ENCODE peak calls at places on chromosome 15, in four cellular contexts. A, X, C and U are unnamed samples.

GRCh38 chr15:85003593-85004312 is 22.1 kb downstream of the PDE8A start:
- DNase-seq in A (no peak), X (no peak), C (no peak), U (no peak)

GRCh38 chr15:25238126-25238525 is 200.7 kb downstream of the UBE3A start:
- DNase-seq in A (no peak), X (no peak), C (no peak), U (no peak)

GRCh38 chr15:67124911-67125588 is 59.6 kb downstream of the SMAD3 start:
- DNase-seq in A (no peak), X (no peak), C (peak; percentile 51), U (no peak)

GRCh38 chr15:55858661-55859060 is 115.7 kb upstream of the PRTG start:
- DNase-seq in A (no peak), X (no peak), C (no peak), U (no peak)

GRCh38 chr15:51750186-51750585 is 1.2 kb upstream of the TMOD2 start:
- DNase-seq in A (no peak), X (no peak), C (no peak), U (no peak)

GRCh38 chr15:48244923-48245322 is 38.8 kb downstream of the SLC12A1 start:
- DNase-seq in A (no peak), X (no peak), C (no peak), U (no peak)

GRCh38 chr15:64895285-64896065 is 16.2 kb upstream of the ANKDD1A start:
- DNase-seq in A (no peak), X (peak; percentile 77), C (no peak), U (no peak)

GRCh38 chr15:66619152-66619903 is 53.5 kb upstream of the LCTL start:
- DNase-seq in A (peak; percentile 52), X (no peak), C (peak; percentile 74), U (peak; percentile 85)

GRCh38 chr15:63234479-63234878 is 42.9 kb upstream of the APH1B start:
- DNase-seq in A (no peak), X (no peak), C (no peak), U (no peak)

GRCh38 chr15:52257734-52258062 is 37.9 kb downstream of the MYO5C start:
- DNase-seq in A (no peak), X (no peak), C (no peak), U (no peak)

DNA sequence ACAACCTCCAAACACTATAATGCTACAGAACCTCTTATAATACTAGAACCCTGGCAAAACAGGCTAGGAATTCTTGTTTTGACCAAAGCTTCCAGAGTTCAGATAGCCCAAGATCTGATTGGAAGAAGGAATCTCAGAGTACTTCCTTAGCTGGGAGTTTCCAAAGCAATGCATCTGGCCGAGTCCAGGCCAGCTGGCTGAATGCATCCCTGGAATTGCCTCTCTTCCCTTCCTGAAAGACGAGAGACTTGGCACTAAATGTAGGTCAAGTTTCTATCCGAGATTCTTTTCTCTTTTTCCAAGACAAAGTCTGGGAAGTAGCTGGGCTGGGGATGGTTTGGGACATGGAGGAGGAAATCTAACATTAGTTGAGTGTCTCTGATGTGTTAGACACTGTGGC is 68.7 kb upstream of the ADPGK start:
- DNase-seq in A (no peak), X (no peak), C (no peak), U (no peak)
- TF ChIP-seq CREM in A (no peak), X (no peak), C (no peak), U (no peak)

GRCh38 chr15:57057134-57057930 is 138.9 kb downstream of the TCF12 start:
- DNase-seq in A (no peak), X (no peak), C (no peak), U (no peak)

GRCh38 chr15:57061696-57062095 is 143.3 kb downstream of the TCF12 start:
- DNase-seq in A (no peak), X (no peak), C (no peak), U (no peak)

GRCh38 chr15:57061281-57061680 is 142.8 kb downstream of the TCF12 start:
- DNase-seq in A (no peak), X (no peak), C (no peak), U (no peak)

GRCh38 chr15:57064033-57064432 is 145.6 kb downstream of the TCF12 start:
- DNase-seq in A (no peak), X (no peak), C (no peak), U (no peak)

GRCh38 chr15:57060799-57061198 is 142.4 kb downstream of the TCF12 start:
- DNase-seq in A (peak; percentile 75), X (no peak), C (no peak), U (no peak)
- TF ChIP-seq USF2 in A (no peak), X (no peak), C (no peak), U (no peak)

GRCh38 chr15:23370578-23370977 is 16.0 kb downstream of the GOLGA8S start:
- DNase-seq in A (no peak), X (no peak), C (no peak), U (no peak)
- TF ChIP-seq SP1 in A (no peak), X (no peak), C (no peak), U (no peak)

DNA sequence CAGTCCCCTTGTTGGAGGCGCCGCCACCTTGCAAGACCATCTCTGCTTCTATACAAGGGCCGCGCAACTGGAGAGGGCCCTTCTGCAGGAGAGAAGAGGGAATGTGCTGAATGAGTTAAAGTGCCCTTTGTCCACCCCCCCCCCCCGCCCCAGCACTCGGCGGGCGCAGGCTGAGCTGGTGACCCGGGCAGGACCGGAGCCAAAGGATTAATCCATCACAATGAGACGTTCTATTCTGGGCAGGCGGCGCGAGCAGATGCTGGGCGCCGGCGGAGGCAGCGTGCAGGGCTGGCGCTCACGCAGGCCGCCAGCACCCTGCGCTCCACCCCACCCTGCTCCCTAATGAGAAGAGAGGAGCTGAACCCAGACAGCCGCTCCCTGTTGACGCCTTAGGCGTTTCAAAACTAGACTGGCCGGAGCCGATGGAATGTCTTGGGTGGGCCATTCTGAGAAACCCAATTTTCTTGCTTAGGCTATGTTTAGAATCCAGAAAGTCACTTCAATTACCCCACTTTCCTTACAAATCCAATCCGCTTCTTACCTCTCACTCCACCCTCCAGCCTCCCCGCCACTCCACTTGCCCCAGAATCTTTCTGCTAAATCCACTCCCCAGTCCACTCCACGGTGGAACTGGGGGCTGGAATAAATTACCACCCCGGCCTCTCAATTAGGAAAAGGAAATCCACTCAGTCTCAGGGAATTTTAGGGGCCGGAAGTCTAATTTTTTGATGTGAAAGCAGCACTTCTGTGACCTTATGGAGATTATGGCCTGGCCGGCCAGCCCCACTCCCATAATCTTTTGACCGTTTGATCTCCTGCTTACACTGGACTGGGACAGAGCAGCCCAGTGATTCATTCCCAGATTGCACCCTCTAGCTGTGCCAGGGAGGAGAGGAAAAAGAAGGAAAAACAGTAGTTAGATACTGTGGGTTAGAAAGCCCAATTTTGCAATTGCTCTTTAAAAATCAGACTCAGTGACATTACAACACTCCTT is 32.7 kb downstream of the GJD2 start:
- DNase-seq in A (peak; percentile 20), X (no peak), C (no peak), U (peak; percentile 46)
- TF ChIP-seq CREM in A (no peak), X (no peak), C (no peak), U (no peak)

GRCh38 chr15:77710637-77711036 is 77.9 kb upstream of the LINGO1 start:
- DNase-seq in A (no peak), X (no peak), C (no peak), U (no peak)

GRCh38 chr15:77709135-77709886 is 76.6 kb upstream of the LINGO1 start:
- DNase-seq in A (no peak), X (no peak), C (peak; percentile 22), U (no peak)

GRCh38 chr15:77702211-77702957 is 69.7 kb upstream of the LINGO1 start:
- DNase-seq in A (no peak), X (no peak), C (peak; percentile 55), U (peak; percentile 80)

GRCh38 chr15:77710171-77710570 is 77.5 kb upstream of the LINGO1 start:
- DNase-seq in A (no peak), X (no peak), C (no peak), U (no peak)

DNA sequence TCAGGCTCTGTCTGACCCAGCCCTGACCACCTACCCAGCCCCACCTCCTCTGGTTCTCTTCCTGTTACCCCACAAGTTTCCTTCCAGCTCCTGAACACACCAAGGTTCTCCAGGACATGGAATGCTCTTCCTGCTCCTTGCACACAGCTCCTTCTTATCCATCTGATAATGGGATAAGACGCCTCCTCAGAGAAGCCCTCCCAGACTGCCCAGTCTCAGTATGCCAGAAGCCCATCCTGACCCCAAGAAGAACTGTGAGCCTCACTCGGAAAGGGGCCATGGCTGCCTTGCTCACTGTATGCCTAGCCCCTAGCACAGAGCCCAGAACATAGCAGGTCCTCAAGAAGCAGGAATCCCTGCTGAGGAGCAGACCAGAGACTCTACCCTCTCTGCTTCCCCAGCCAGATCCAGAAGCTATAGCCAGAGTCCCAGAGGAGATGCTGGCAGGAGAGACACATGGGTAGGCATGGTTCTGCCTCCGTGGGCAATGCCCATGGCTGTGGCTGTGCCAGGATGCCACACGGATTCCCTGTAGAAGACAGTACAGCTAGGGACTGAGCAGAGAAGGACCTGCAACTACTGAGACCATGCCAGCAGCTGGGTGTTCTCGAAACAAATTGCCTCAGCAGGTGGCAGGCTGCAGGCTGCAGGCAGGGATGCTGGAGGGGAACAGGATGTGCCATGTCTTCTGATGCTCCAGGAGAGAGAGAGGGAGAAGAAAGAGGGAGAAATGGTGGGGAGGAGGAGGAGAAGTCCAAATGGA is 74.0 kb upstream of the LINGO1 start:
- DNase-seq in A (no peak), X (no peak), C (no peak), U (no peak)
- TF ChIP-seq USF2 in A (no peak), X (no peak), C (no peak), U (no peak)

GRCh38 chr15:79025802-79026201 is 64.8 kb downstream of the RASGRF1 start:
- DNase-seq in A (no peak), X (no peak), C (no peak), U (no peak)

GRCh38 chr15:79030470-79030869 is 60.1 kb downstream of the RASGRF1 start:
- DNase-seq in A (no peak), X (no peak), C (no peak), U (no peak)

GRCh38 chr15:79031201-79031600 is 59.4 kb downstream of the RASGRF1 start:
- DNase-seq in A (no peak), X (no peak), C (no peak), U (no peak)

GRCh38 chr15:79027532-79028410 is 62.8 kb downstream of the RASGRF1 start:
- DNase-seq in A (peak; percentile 34), X (no peak), C (no peak), U (no peak)

DNA sequence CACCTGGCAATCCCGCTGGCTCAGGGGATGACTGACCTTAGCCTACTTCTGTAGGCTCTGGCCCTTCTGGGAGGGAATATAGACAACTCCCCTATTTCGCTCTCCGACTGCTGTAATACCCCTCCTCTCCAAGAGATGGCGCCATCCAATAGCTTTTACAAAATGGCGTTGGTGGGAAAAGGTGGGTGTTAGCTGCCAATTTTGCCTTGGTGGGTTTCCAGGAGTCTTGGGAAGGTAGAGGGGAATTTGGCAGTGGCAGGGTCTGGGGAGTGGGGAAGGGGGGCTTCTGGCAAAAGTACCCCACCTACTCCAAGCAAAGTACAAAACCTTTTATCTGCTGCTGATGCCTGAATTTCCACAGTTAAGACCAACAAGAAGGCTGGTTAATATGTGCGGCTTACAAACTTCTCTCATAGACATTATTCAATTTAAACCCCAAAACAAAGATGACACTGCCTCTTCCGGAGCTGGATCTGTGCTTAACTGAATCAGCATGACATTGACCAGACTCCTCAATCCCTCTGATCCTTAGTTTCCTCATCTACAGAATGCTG is 62.1 kb downstream of the RASGRF1 start:
- DNase-seq in A (peak; percentile 63), X (no peak), C (peak; percentile 62), U (peak; percentile 75)
- TF ChIP-seq SP1 in A (no peak), X (no peak), C (no peak), U (no peak)

GRCh38 chr15:82398785-82399184 is 30.8 kb upstream of the GOLGA6L9 start:
- DNase-seq in A (no peak), X (no peak), C (no peak), U (no peak)

GRCh38 chr15:82397817-82398216 is 31.8 kb upstream of the GOLGA6L9 start:
- DNase-seq in A (peak; percentile 27), X (no peak), C (no peak), U (no peak)

GRCh38 chr15:82393671-82394070 is 35.9 kb upstream of the GOLGA6L9 start:
- DNase-seq in A (no peak), X (no peak), C (no peak), U (no peak)
- TF ChIP-seq CREM in A (no peak), X (no peak), C (no peak), U (no peak)